ENCODE peak calls at places on chromosomes 1 and 21, in nine cellular contexts. U is astrocyte of the spinal cord; F is stimulated activated CD4-positive, alpha-beta T cell treated with anti-CD3 and anti-CD28 coated beads, Interleukin-2, amount 100 ng/mL, for 24 hours; X is stimulated activated naive B cell treated with anti-CD40 and anti-IgM and Interleukin-4, amounts not matched to agents 10 μg/mL and 1 μg/mL and 100 μg/mL, for 72 hours; S is GM18507; Z is RPMI7951; M is GM04503; T is kidney tubule cell; N is iPS-NIHi11. O is an unnamed sample.

GRCh38 chr1:165367375-165367993 is 11.0 kb upstream of the LMX1A start:
- DNase-seq in T (peak), M (no peak), U (peak), S (peak), X (peak), F (peak), N (peak), Z (peak), O (peak)

GRCh38 chr1:44108241-44108640 is 10.4 kb upstream of the KLF17 start:
- DNase-seq in Z (peak), F (no peak), T (peak), N (no peak), X (no peak), M (no peak), U (peak), S (no peak), O (peak)

GRCh38 chr1:67642694-67643093 is 42.3 kb upstream of the GADD45A start:
- DNase-seq in X (no peak), M (no peak), T (no peak), S (no peak), Z (no peak), U (peak), F (no peak), N (no peak), O (no peak)

GRCh38 chr21:39232926-39233325 is 49.7 kb upstream of the PSMG1 start:
- DNase-seq in M (no peak), U (peak), X (no peak), F (no peak), S (no peak), T (no peak), Z (no peak), N (no peak), O (no peak)

GRCh38 chr1:168498159-168498609 is 45.6 kb downstream of the XCL2 start:
- DNase-seq in N (no peak), M (no peak), U (peak), Z (peak), S (no peak), F (no peak), X (no peak), T (no peak), O (peak)

GRCh38 chr1:91397605-91398004 is 7.0 kb downstream of the HFM1 start:
- DNase-seq in S (no peak), U (peak), T (no peak), N (no peak), Z (no peak), X (no peak), M (no peak), F (no peak), O (peak)

GRCh38 chr1:184764483-184764882 is 9.8 kb upstream of the EDEM3 start:
- DNase-seq in M (no peak), F (no peak), S (no peak), U (no peak), Z (no peak), X (no peak), N (no peak), T (no peak), O (no peak)

GRCh38 chr1:152141971-152142584 is 16.9 kb downstream of the RPTN start:
- DNase-seq in S (no peak), U (peak), N (peak), M (no peak), F (peak), T (peak), X (no peak), Z (peak), O (peak)

GRCh38 chr1:61853545-61853944 is 111.3 kb downstream of the PATJ start:
- DNase-seq in F (no peak), M (no peak), U (peak), Z (peak), S (no peak), T (no peak), X (no peak), N (no peak), O (peak)

GRCh38 chr1:22636369-22636768 is at the start of gene C1QA:
- DNase-seq in X (no peak), N (no peak), F (no peak), U (no peak), S (no peak), M (no peak), T (no peak), Z (no peak), O (no peak)

GRCh38 chr1:202750024-202750423 is 39.8 kb upstream of the SYT2 start:
- DNase-seq in T (no peak), F (no peak), X (no peak), Z (no peak), M (no peak), N (no peak), S (no peak), U (no peak), O (no peak)

GRCh38 chr1:44635439-44635838 is 38.8 kb downstream of the TMEM53 start:
- DNase-seq in M (no peak), T (no peak), U (no peak), S (no peak), Z (no peak), N (no peak), F (no peak), X (no peak), O (no peak)

GRCh38 chr1:29569971-29570634 is 333.8 kb downstream of the PTPRU start:
- DNase-seq in F (no peak), X (no peak), T (peak), Z (peak), U (peak), N (no peak), S (no peak), M (peak), O (peak)

GRCh38 chr1:203410117-203410900 is 59.4 kb upstream of the FMOD start:
- DNase-seq in T (no peak), M (no peak), F (no peak), U (no peak), S (no peak), N (no peak), X (no peak), Z (no peak), O (no peak)

GRCh38 chr1:48109390-48110009 is 112.3 kb upstream of the TRABD2B start:
- DNase-seq in T (peak), F (no peak), N (peak), S (no peak), Z (peak), U (peak), M (peak), X (no peak), O (peak)

O was measured in astrocyte of the cerebellum.